ENCODE peak calls at places on chromosomes 16 and 17, in six cellular contexts. L is PC-3, U is right cardiac atrium, G is pancreas, D is A549, T is mucosa of descending colon. Q is an unnamed sample.
A peak's percentile ranks its signal among the peaks of the same experiment; 100 is the strongest.

GRCh38 chr17:32976605-32977004 is 15.0 kb upstream of the SPACA3 start:
- ATAC-seq in L (no peak), U (no peak), G (peak; percentile 89), D (no peak), T (no peak), Q (no peak)

GRCh38 chr17:61574542-61575351 is 16.3 kb downstream of the NACA2 start:
- ATAC-seq in L (peak; percentile 97), U (no peak), G (peak; percentile 59), D (peak; percentile 98), T (peak; percentile 56), Q (no peak)

GRCh38 chr16:64452446-64452845 is 669.4 kb downstream of the CDH11 start:
- ATAC-seq in L (no peak), U (no peak), G (no peak), D (no peak), T (no peak), Q (no peak)

GRCh38 chr17:68820825-68821481 is 134.2 kb downstream of the ABCA8 start:
- ATAC-seq in L (no peak), U (peak; percentile 78), G (no peak), D (no peak), T (no peak), Q (no peak)

GRCh38 chr16:15749371-15749770 is 99.3 kb downstream of the NDE1 start:
- ATAC-seq in L (no peak), U (no peak), G (no peak), D (no peak), T (no peak), Q (no peak)

GRCh38 chr16:11405331-11406176 is 60.3 kb downstream of the RMI2 start:
- ATAC-seq in L (no peak), U (no peak), G (no peak), D (peak; percentile 40), T (peak; percentile 45), Q (no peak)

GRCh38 chr16:81737885-81738536 is 41.1 kb upstream of the PLCG2 start:
- ATAC-seq in L (peak; percentile 96), U (peak; percentile 91), G (peak; percentile 98), D (peak; percentile 93), T (peak; percentile 95), Q (peak; percentile 92)

GRCh38 chr16:6335072-6335471 is 997.6 kb upstream of the RBFOX1 start:
- ATAC-seq in L (no peak), U (no peak), G (no peak), D (no peak), T (no peak), Q (no peak)

GRCh38 chr17:67637901-67638641 is 79.7 kb upstream of the NOL11 start:
- ATAC-seq in L (peak; percentile 91), U (no peak), G (peak; percentile 83), D (no peak), T (peak; percentile 86), Q (no peak)

GRCh38 chr16:9489823-9490467 is 398.5 kb downstream of the HAPSTR1 start:
- ATAC-seq in L (no peak), U (peak; percentile 93), G (peak; percentile 86), D (peak; percentile 56), T (no peak), Q (peak; percentile 94)

GRCh38 chr17:56213031-56213430 is 59.8 kb downstream of the ANKFN1 start:
- ATAC-seq in L (no peak), U (no peak), G (no peak), D (no peak), T (no peak), Q (no peak)

GRCh38 chr17:9241774-9242496 is 220.6 kb downstream of the NTN1 start:
- ATAC-seq in L (no peak), U (peak; percentile 0), G (no peak), D (no peak), T (no peak), Q (no peak)

GRCh38 chr16:27706803-27707685 is 157.1 kb downstream of the KATNIP start:
- ATAC-seq in L (no peak), U (no peak), G (no peak), D (no peak), T (no peak), Q (no peak)

GRCh38 chr17:9035249-9035648 is 13.9 kb downstream of the NTN1 start:
- ATAC-seq in L (no peak), U (peak; percentile 60), G (no peak), D (no peak), T (no peak), Q (peak; percentile 39)

GRCh38 chr16:89050119-89050867 is 43.4 kb upstream of the ACSF3 start:
- ATAC-seq in L (no peak), U (no peak), G (no peak), D (no peak), T (no peak), Q (no peak)

GRCh38 chr16:89052824-89053724 is 40.6 kb upstream of the ACSF3 start:
- ATAC-seq in L (peak; percentile 80), U (no peak), G (peak; percentile 57), D (peak; percentile 48), T (peak; percentile 84), Q (no peak)

GRCh38 chr16:89052191-89052787 is 41.4 kb upstream of the ACSF3 start:
- ATAC-seq in L (peak; percentile 61), U (no peak), G (no peak), D (no peak), T (peak; percentile 58), Q (no peak)

GRCh38 chr16:89050868-89051311 is 42.8 kb upstream of the ACSF3 start:
- ATAC-seq in L (no peak), U (no peak), G (no peak), D (no peak), T (no peak), Q (no peak)

DNA sequence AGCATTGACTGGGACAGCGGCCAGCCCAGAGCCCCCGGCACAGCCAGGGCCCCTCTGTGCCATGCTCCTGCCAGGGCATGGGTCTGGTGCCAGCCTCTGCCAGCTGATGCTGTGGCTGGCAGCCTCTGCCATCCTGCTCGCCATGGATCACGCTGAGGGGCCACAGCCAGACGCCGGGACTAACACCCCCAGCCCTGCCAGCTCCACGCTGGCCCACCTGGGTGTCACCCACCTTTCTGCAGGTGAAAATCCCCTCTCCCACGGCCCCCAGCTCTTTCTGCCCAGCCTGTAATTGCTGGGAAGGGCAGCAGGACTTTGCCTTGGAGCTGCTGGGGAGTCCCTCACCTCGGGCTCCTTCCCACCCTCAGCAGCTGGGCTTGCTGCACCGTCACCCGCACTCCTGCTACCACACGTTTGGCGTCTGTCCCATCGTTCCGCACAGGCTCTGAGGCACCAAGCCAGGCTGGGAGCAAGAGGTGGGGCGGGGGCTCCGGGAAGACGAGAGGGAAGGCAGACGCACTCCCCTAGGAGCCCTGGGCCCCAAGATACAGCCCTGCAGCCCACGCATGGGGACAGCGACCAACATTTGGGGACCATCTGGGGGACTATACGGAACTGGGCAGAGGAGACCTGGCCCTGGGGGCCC is 42.0 kb upstream of the ACSF3 start:
- ATAC-seq in L (no peak), U (no peak), G (no peak), D (no peak), T (no peak), Q (no peak)
- H3K4me3 ChIP-seq in L (peak overlapping the region; percentile 84), U (no peak overlapping the region), G (no peak overlapping the region), D (no peak overlapping the region), T (no peak overlapping the region), Q (no peak overlapping the region)

DNA sequence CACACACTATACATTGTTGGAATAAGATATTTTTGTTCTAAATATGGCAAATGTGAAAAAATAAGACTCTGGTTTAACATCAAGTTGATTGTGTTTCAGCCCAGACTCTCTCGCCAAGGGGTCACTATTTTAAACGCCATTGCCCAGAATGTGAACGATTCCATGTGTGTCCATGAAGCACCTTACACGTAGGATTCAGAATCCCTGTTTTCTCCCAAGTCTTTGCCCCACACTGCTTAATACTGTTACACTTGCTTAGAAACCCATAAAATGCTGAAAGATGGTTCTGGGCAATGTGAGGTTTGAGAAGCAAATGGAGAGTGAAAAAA is 7.7 kb downstream of the HS3ST3B1 start:
- ATAC-seq in L (no peak), U (no peak), G (no peak), D (no peak), T (no peak), Q (no peak)
- H3K4me3 ChIP-seq in L (no peak overlapping the region), U (no peak overlapping the region), G (peak overlapping the region; percentile 44), D (no peak overlapping the region), T (no peak overlapping the region), Q (peak overlapping the region; percentile 19)

GRCh38 chr16:67539271-67539670 is 10.6 kb downstream of the RIPOR1 start:
- ATAC-seq in L (no peak), U (no peak), G (no peak), D (no peak), T (peak; percentile 30), Q (no peak)
- H3K4me3 ChIP-seq in L (no peak overlapping the region), U (no peak overlapping the region), G (no peak overlapping the region), D (no peak overlapping the region), T (no peak overlapping the region), Q (peak overlapping the region; percentile 78)

DNA sequence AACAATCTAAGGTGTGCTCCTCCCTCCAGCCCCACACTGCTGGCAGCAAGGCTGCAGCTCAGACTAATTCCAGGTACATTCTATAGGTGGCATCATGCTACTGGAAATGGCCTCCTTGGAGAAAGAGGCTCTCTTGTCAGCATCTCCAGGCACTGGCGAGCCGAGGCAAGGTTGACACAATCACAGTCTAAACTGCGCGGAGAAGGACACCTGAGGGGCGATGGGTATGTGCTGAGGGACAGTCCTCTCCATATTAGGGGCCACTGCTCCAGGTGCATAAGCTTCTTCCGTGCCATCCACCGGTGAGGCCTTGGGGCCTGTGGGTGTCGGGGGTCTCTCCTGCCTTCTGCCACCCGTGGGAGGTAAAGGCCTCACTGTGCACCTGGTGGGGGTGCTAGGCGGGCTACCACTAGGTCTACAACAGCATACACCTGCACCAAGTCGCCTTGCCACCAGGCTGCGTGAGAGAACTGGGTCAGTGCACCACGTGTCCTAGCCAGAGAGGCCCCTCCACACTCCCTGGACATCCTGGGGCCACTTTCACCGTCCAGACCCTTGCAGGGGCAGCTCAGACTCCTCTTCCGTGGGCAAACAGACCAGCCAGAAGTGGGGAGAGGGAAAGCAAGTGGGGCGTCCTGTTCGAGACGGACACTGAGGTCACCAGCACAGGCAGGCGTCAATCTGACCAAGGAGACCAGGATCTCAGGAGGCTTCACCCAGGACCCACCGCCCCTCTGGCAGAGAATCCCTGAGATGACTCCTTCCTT is 12.1 kb upstream of the CBX8 start:
- ATAC-seq in L (peak; percentile 41), U (peak; percentile 20), G (peak; percentile 77), D (peak; percentile 39), T (peak; percentile 77), Q (no peak)
- H3K4me3 ChIP-seq in L (no peak overlapping the region), U (no peak overlapping the region), G (no peak overlapping the region), D (no peak overlapping the region), T (no peak overlapping the region), Q (no peak overlapping the region)

GRCh38 chr17:81966343-81967243 is 5.6 kb upstream of the NOTUM start:
- ATAC-seq in L (no peak), U (peak; percentile 74), G (peak; percentile 42), D (peak; percentile 3), T (peak; percentile 79), Q (peak; percentile 74)
- H3K4me3 ChIP-seq in L (no peak overlapping the region), U (no peak overlapping the region), G (no peak overlapping the region), D (no peak overlapping the region), T (no peak overlapping the region), Q (no peak overlapping the region)

GRCh38 chr16:21277045-21277926 is 804 bp downstream of the CRYM start:
- ATAC-seq in L (no peak), U (peak; percentile 59), G (no peak), D (peak; percentile 32), T (no peak), Q (no peak)
- H3K4me3 ChIP-seq in L (peak overlapping the region; percentile 50), U (peak overlapping the region; percentile 46), G (no peak overlapping the region), D (peak overlapping the region; percentile 54), T (no peak overlapping the region), Q (peak overlapping the region; percentile 43)